ENCODE peak calls at places on chromosomes 2 and 18, in ten cellular contexts. F is tibial artery; S is skeletal muscle cell; V is NCI-H1092 treated with DMSO at 0.1 percent for 48 hours; H is LoVo; G is astrocyte of the spinal cord; C is cardiac muscle cell; Y is progenitor cell of endocrine pancreas; A is stimulated activated CD8-positive, alpha-beta memory T cell treated with anti-CD3 and anti-CD28 coated beads, Interleukin-7, amount 100 ng/mL, for 24 hours; R is heart left ventricle. U is an unnamed sample.

GRCh38 chr2:10183146-10183675 is 60.7 kb downstream of the RRM2 start:
- DNase-seq in F (no peak), S (no peak), V (no peak), H (no peak), G (no peak), C (no peak), Y (no peak), A (no peak), R (no peak), U (no peak)

GRCh38 chr2:151786493-151786892 is 41.7 kb downstream of the ARL5A start:
- DNase-seq in F (no peak), S (no peak), V (no peak), H (no peak), G (no peak), C (no peak), Y (no peak), A (no peak), R (no peak), U (no peak)

GRCh38 chr2:73859721-73860586 is 31.2 kb downstream of the STAMBP start:
- DNase-seq in F (no peak), S (peak; percentile 83), V (no peak), H (no peak), G (peak; percentile 79), C (peak; percentile 59), Y (no peak), A (peak; percentile 4), R (no peak), U (peak; percentile 75)

GRCh38 chr2:175766880-175767279 is 235.2 kb downstream of the LNPK start:
- DNase-seq in F (no peak), S (no peak), V (no peak), H (no peak), G (peak; percentile 37), C (no peak), Y (no peak), A (no peak), R (no peak), U (no peak)

GRCh38 chr2:113979172-113980128 is 89.6 kb downstream of the ACTR3 start:
- DNase-seq in F (no peak), S (no peak), V (no peak), H (no peak), G (no peak), C (no peak), Y (no peak), A (peak; percentile 32), R (no peak), U (no peak)

GRCh38 chr2:210873631-210874030 is 317.2 kb downstream of the CPS1 start:
- DNase-seq in F (no peak), S (no peak), V (no peak), H (no peak), G (no peak), C (no peak), Y (no peak), A (no peak), R (no peak), U (no peak)

GRCh38 chr2:127575185-127575765 is 39.8 kb downstream of the MYO7B start:
- DNase-seq in F (no peak), S (no peak), V (no peak), H (no peak), G (no peak), C (no peak), Y (no peak), A (no peak), R (no peak), U (no peak)

GRCh38 chr2:219461061-219461514 is 26.4 kb downstream of the SPEG start:
- DNase-seq in F (no peak), S (no peak), V (peak; percentile 72), H (no peak), G (peak; percentile 30), C (peak; percentile 41), Y (no peak), A (no peak), R (peak; percentile 72), U (no peak)

GRCh38 chr18:55790296-55790695 is 202.3 kb upstream of the TCF4 start:
- DNase-seq in F (no peak), S (peak; percentile 61), V (no peak), H (no peak), G (peak; percentile 88), C (peak; percentile 71), Y (no peak), A (no peak), R (no peak), U (peak; percentile 72)

GRCh38 chr18:73913505-73913904 is 234.1 kb downstream of the FBXO15 start:
- DNase-seq in F (no peak), S (no peak), V (no peak), H (no peak), G (no peak), C (no peak), Y (no peak), A (no peak), R (no peak), U (no peak)

GRCh38 chr18:55301836-55302235 is 286.2 kb downstream of the TCF4 start:
- DNase-seq in F (no peak), S (no peak), V (no peak), H (no peak), G (peak; percentile 36), C (no peak), Y (no peak), A (no peak), R (no peak), U (no peak)

GRCh38 chr2:227182765-227183164 is 18.3 kb downstream of the COL4A3 start:
- DNase-seq in F (no peak), S (no peak), V (no peak), H (no peak), G (no peak), C (no peak), Y (no peak), A (no peak), R (no peak), U (no peak)

GRCh38 chr2:2044658-2045057 is 286.4 kb downstream of the MYT1L start:
- DNase-seq in F (no peak), S (no peak), V (no peak), H (no peak), G (no peak), C (no peak), Y (no peak), A (no peak), R (peak; percentile 38), U (no peak)

GRCh38 chr2:43050866-43051265 is 175.5 kb downstream of the ZFP36L2 start:
- DNase-seq in F (no peak), S (no peak), V (no peak), H (no peak), G (no peak), C (no peak), Y (no peak), A (no peak), R (no peak), U (no peak)

GRCh38 chr2:148926291-148926961 is 51.4 kb downstream of the KIF5C start:
- DNase-seq in F (no peak), S (no peak), V (peak; percentile 27), H (no peak), G (peak; percentile 42), C (peak; percentile 47), Y (no peak), A (no peak), R (no peak), U (no peak)

GRCh38 chr2:46836295-46837111 is 79.1 kb downstream of the MCFD2 start:
- DNase-seq in F (no peak), S (no peak), V (no peak), H (no peak), G (peak; percentile 85), C (peak; percentile 84), Y (no peak), A (no peak), R (no peak), U (no peak)

GRCh38 chr2:213199871-213200270 is 48.5 kb upstream of the IKZF2 start:
- DNase-seq in F (no peak), S (peak; percentile 80), V (no peak), H (no peak), G (peak; percentile 45), C (peak; percentile 51), Y (no peak), A (no peak), R (no peak), U (no peak)

GRCh38 chr2:99481941-99482340 is 7.9 kb downstream of the REV1 start:
- DNase-seq in F (no peak), S (no peak), V (no peak), H (no peak), G (no peak), C (peak; percentile 11), Y (no peak), A (no peak), R (peak; percentile 36), U (no peak)

GRCh38 chr18:9627642-9628041 is 13.3 kb upstream of the PPP4R1 start:
- DNase-seq in F (no peak), S (no peak), V (no peak), H (no peak), G (peak; percentile 48), C (peak; percentile 77), Y (no peak), A (no peak), R (no peak), U (no peak)

GRCh38 chr2:19358242-19359020 is at the start of gene OSR1:
- DNase-seq in F (peak; percentile 79), S (peak; percentile 47), V (peak; percentile 19), H (peak; percentile 52), G (peak; percentile 76), C (peak; percentile 89), Y (peak; percentile 52), A (no peak), R (peak; percentile 72), U (peak; percentile 6)

U was measured in HS-5.